ENCODE peak calls at places on chromosomes 2 and 18, in four cellular contexts. G is HCT116, D is A549, Z is esophagus squamous epithelium. H is an unnamed sample.
A peak's percentile ranks its signal among the peaks of the same experiment; 100 is the strongest.

GRCh38 chr2:39778775-39779751 is at the start of gene THUMPD2:
- DNase-seq in D (peak; percentile 86), Z (no peak), G (peak; percentile 42), H (peak; percentile 51)

GRCh38 chr18:5970032-5970431 is 74.7 kb upstream of the TMEM200C start:
- DNase-seq in D (no peak), Z (no peak), G (no peak), H (no peak)

GRCh38 chr2:175111200-175111657 is 56.8 kb downstream of the ATF2 start:
- DNase-seq in G (peak; percentile 31), D (peak; percentile 56), Z (no peak), H (no peak)

GRCh38 chr2:28166956-28167355 is 225.7 kb upstream of the FOSL2 start:
- DNase-seq in D (no peak), G (no peak), Z (no peak), H (peak; percentile 23)

GRCh38 chr18:75264195-75264594 is 53.6 kb downstream of the TSHZ1 start:
- DNase-seq in D (no peak), Z (no peak), G (no peak), H (no peak)

GRCh38 chr2:208300847-208301618 is 35.0 kb downstream of the PIKFYVE start:
- DNase-seq in Z (no peak), D (no peak), G (no peak), H (no peak)

GRCh38 chr2:183255406-183255805 is 131.2 kb downstream of the NUP35 start:
- DNase-seq in G (no peak), Z (no peak), D (no peak), H (no peak)

GRCh38 chr2:70656421-70657010 is 102.9 kb upstream of the TGFA start:
- DNase-seq in D (no peak), Z (no peak), G (no peak), H (no peak)

GRCh38 chr18:34153711-34154110 is 71.0 kb downstream of the NOL4 start:
- DNase-seq in Z (no peak), G (no peak), D (peak; percentile 7), H (no peak)

GRCh38 chr2:158317642-158318041 is 138.9 kb downstream of the CCDC148 start:
- DNase-seq in G (no peak), Z (no peak), D (no peak), H (no peak)

GRCh38 chr2:158313734-158314133 is 142.8 kb downstream of the CCDC148 start:
- DNase-seq in D (no peak), G (no peak), Z (no peak), H (no peak)

GRCh38 chr2:158319269-158319668 is 137.3 kb downstream of the CCDC148 start:
- DNase-seq in G (no peak), Z (no peak), D (no peak), H (no peak)

GRCh38 chr2:158315000-158315399 is 141.6 kb downstream of the CCDC148 start:
- DNase-seq in Z (no peak), G (no peak), D (no peak), H (no peak)

DNA sequence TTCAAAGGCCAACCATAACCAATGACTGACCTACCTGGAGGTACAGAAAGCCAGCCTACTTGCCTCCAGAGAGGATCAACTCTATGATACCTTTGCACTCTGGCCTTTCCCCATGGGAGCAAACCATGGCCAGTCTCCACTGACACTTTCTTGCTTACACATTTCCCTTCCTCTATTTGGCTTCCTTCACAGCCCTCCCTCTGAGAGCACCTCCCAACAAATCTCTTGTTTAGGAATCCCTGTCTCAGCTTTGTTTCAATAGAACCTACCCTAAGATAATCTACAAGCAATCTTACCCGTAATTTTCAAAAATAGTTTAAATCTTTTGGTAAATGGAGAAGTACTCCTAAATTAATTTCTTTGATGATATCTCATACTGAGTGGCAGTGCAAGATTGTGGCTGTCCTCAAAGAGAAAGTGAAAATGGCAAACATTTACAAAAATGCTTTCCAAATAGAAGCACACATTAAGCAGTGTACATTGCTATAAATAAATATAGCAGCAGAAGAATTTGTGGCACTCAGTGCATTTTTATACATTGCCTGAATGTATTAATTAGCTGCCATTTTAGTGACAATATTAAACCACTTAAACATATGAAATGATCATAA is 140.6 kb downstream of the CCDC148 start:
- DNase-seq in Z (no peak), D (no peak), G (no peak), H (no peak)
- TF ChIP-seq POLR2A in Z (no peak), D (no peak), G (no peak), H (no peak)

DNA sequence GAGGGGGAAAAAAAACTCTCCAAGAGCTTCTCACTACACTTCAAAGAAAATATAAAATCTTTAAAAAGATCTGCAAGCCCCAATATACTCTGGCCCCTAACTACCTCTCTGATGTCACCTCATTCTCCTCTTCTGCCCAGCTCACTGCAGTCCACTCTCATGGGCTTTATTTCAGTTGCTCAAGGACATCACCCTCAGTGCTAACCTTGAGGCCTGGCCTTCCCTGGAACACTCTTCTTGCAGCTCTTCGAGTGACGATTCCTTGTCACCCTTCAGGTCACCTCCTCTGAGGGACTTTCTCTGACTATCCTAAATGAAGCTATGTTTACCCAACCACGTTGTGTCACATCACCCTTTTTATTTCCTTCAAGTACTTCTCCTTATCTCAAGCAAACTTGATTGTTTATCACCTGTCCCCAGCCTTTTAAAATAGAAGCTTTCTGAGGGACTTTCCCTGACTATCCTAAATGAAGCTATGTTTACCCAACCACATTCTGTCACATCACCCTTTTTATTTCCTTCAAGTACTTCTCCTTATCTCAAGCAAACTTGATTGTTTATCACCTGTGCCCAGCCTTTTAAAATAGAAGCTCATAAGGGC is 10.4 kb downstream of the RTTN start:
- DNase-seq in G (no peak), Z (no peak), D (no peak), H (no peak)
- TF ChIP-seq POLR2A in G (no peak), Z (no peak), D (no peak), H (no peak)

DNA sequence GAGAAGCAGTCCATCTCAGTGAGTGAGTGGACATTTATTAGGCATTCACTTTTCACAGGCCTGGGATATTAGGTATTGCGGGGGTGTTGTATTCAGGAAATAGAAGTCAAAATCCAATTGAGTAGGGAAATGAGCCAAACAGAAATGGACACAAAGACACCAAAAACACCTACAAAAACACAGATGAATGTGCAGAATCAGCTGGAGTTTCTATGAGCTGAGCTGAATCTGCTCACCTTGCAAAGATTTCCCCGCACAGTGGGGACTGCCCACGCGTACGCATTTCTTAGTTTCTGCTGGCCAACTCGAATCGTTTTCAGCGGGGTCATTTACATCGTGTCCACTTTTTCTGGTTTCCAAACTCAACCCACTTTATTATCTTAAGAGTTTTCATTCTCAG is 160.0 kb downstream of the BCL2 start:
- DNase-seq in G (no peak), Z (no peak), D (no peak), H (no peak)
- TF ChIP-seq POLR2A in G (no peak), Z (no peak), D (no peak), H (no peak)

DNA sequence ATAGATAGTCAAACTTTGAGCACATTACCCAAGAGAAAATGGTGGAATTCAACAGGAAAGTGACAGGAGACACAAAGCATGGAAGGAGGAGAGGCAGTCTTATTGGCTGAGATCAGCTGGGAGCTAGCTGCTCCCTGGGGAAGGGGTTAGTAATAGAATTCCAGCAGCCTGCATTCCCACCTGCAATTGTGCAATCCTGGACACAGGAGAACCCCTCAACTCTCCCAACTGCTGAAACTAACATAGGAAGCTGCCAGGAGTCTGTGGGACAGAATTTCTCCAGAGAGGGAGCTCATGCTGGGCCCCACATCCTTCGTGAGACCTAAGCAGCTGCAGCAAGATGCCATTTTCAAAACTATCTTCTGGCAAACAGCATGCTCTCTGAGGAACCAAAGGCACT is 69.8 kb upstream of the ACVR1C start:
- DNase-seq in D (no peak), Z (no peak), G (no peak), H (no peak)
- TF ChIP-seq POLR2A in D (no peak), Z (no peak), G (no peak), H (no peak)

GRCh38 chr18:36158261-36158867 is 28.7 kb downstream of the ELP2 start:
- DNase-seq in Z (no peak), D (no peak), G (no peak), H (peak; percentile 15)
- TF ChIP-seq POLR2A in Z (no peak), D (no peak), G (no peak), H (no peak)

H was measured in H54.